ENCODE peak calls at places on chromosome 15, in eight cellular contexts. B, G, V, U, L, E, T and W are unnamed samples.

GRCh38 chr15:76342382-76343201 is 6.0 kb downstream of the ISL2 start:
- DNase-seq in L (no peak), E (no peak), G (no peak), B (no peak), T (peak; percentile 63), V (peak; percentile 26), U (no peak), W (no peak)

GRCh38 chr15:69493406-69493805 is 40.8 kb downstream of the RPLP1 start:
- DNase-seq in T (no peak), E (no peak), V (no peak), L (no peak), G (no peak), U (no peak), B (no peak), W (no peak)

GRCh38 chr15:72098076-72098475 is 19.9 kb downstream of the MYO9A start:
- DNase-seq in U (no peak), E (no peak), B (no peak), G (no peak), T (no peak), V (no peak), L (no peak), W (no peak)

GRCh38 chr15:81491414-81492101 is 117.5 kb upstream of the TMC3 start:
- DNase-seq in B (no peak), U (no peak), V (no peak), L (no peak), T (no peak), G (no peak), E (no peak), W (no peak)

GRCh38 chr15:43230640-43231115 is 9.9 kb upstream of the EPB42 start:
- DNase-seq in B (no peak), L (no peak), T (no peak), G (no peak), E (no peak), V (no peak), U (no peak), W (no peak)

GRCh38 chr15:54618120-54618519 is 578.6 kb downstream of the RSL24D1 start:
- DNase-seq in L (no peak), G (no peak), U (no peak), T (no peak), E (no peak), B (no peak), V (no peak), W (no peak)

GRCh38 chr15:77702211-77702957 is 69.7 kb upstream of the LINGO1 start:
- DNase-seq in U (no peak), E (peak; percentile 19), B (no peak), G (no peak), L (peak; percentile 65), V (no peak), T (no peak), W (peak; percentile 48)

GRCh38 chr15:70578196-70578595 is 185.2 kb downstream of the UACA start:
- DNase-seq in V (no peak), B (no peak), G (no peak), U (no peak), E (no peak), T (no peak), L (no peak), W (no peak)

GRCh38 chr15:24269166-24269571 is 406.4 kb upstream of the NPAP1 start:
- DNase-seq in G (no peak), E (peak; percentile 5), L (no peak), T (no peak), U (no peak), V (no peak), B (peak; percentile 1), W (no peak)

GRCh38 chr15:35753486-35753885 is 207.5 kb upstream of the DPH6 start:
- DNase-seq in G (no peak), T (no peak), E (peak; percentile 13), L (no peak), B (peak; percentile 56), V (no peak), U (no peak), W (no peak)

GRCh38 chr15:84734794-84735479 is 13.5 kb upstream of the ZNF592 start:
- DNase-seq in U (peak; percentile 44), T (peak; percentile 97), L (no peak), E (peak; percentile 80), B (peak; percentile 61), G (peak; percentile 40), V (peak; percentile 77), W (peak; percentile 65)

GRCh38 chr15:69994429-69995201 is 103.1 kb downstream of the TLE3 start:
- DNase-seq in B (no peak), E (no peak), U (no peak), T (no peak), L (no peak), V (peak; percentile 72), G (no peak), W (no peak)

GRCh38 chr15:32825219-32825618 is 107.4 kb downstream of the GREM1 start:
- DNase-seq in T (no peak), U (no peak), B (no peak), G (no peak), L (no peak), E (no peak), V (no peak), W (peak; percentile 45)

GRCh38 chr15:61653110-61653509 is 407.1 kb downstream of the VPS13C start:
- DNase-seq in G (no peak), B (no peak), L (no peak), V (no peak), T (no peak), U (no peak), E (no peak), W (no peak)

GRCh38 chr15:36594556-36595090 is 15.2 kb downstream of the CDIN1 start:
- DNase-seq in E (no peak), U (no peak), T (no peak), V (no peak), B (no peak), G (no peak), L (no peak), W (no peak)

GRCh38 chr15:92151741-92152140 is 241.9 kb upstream of the ST8SIA2 start:
- DNase-seq in G (no peak), V (no peak), B (no peak), U (no peak), L (no peak), E (no peak), T (no peak), W (no peak)

GRCh38 chr15:83275412-83275811 is 9.1 kb downstream of the BNC1 start:
- DNase-seq in G (no peak), L (no peak), B (no peak), V (no peak), E (no peak), T (no peak), U (no peak), W (peak; percentile 45)

GRCh38 chr15:64877435-64877834 is 34.3 kb upstream of the ANKDD1A start:
- DNase-seq in U (no peak), T (peak; percentile 15), B (peak; percentile 75), V (no peak), L (no peak), G (no peak), E (no peak), W (no peak)

GRCh38 chr15:48981941-48982340 is 18.2 kb upstream of the SHC4 start:
- DNase-seq in V (no peak), B (no peak), L (no peak), U (no peak), G (no peak), T (no peak), E (peak; percentile 12), W (peak; percentile 29)

GRCh38 chr15:72306211-72306785 is 13.7 kb downstream of the CELF6 start:
- DNase-seq in V (no peak), G (no peak), U (no peak), T (no peak), L (peak; percentile 33), E (peak; percentile 45), B (peak; percentile 15), W (peak; percentile 25)

GRCh38 chr15:55420171-55420871 is 12.0 kb downstream of the PIERCE2 start:
- DNase-seq in B (no peak), V (no peak), U (no peak), G (no peak), T (no peak), L (no peak), E (no peak), W (no peak)

GRCh38 chr15:61755461-61755860 is 304.8 kb downstream of the VPS13C start:
- DNase-seq in T (no peak), G (no peak), V (no peak), L (no peak), U (no peak), E (no peak), B (no peak), W (peak; percentile 16)

GRCh38 chr15:24766511-24767133 is 91.0 kb downstream of the NPAP1 start:
- DNase-seq in G (no peak), L (no peak), E (no peak), T (no peak), B (no peak), U (no peak), V (no peak), W (no peak)

GRCh38 chr15:80179025-80179759 is 26.4 kb downstream of the FAH start:
- DNase-seq in L (peak; percentile 92), U (no peak), G (no peak), B (no peak), E (peak; percentile 96), T (no peak), V (no peak), W (peak; percentile 86)

GRCh38 chr15:58171476-58172061 is 33.4 kb downstream of the AQP9 start:
- DNase-seq in L (no peak), E (no peak), V (no peak), T (no peak), U (no peak), B (no peak), G (no peak), W (no peak)

GRCh38 chr15:90306560-90306959 is 41.1 kb downstream of the NGRN start:
- DNase-seq in T (no peak), V (no peak), U (no peak), L (no peak), E (no peak), B (no peak), G (no peak), W (no peak)

GRCh38 chr15:83850015-83850414 is 196.1 kb downstream of the ADAMTSL3 start:
- DNase-seq in G (no peak), T (no peak), U (no peak), L (no peak), B (no peak), E (no peak), V (no peak), W (no peak)

GRCh38 chr15:82986442-82986780 is 401 bp downstream of the RAMAC start:
- DNase-seq in B (no peak), G (no peak), U (no peak), E (peak; percentile 20), T (no peak), V (peak; percentile 53), L (no peak), W (no peak)

GRCh38 chr15:101054991-101055390 is 135.8 kb downstream of the LRRK1 start:
- DNase-seq in E (no peak), G (no peak), U (no peak), B (no peak), V (no peak), L (no peak), T (no peak), W (no peak)

GRCh38 chr15:71790081-71790480 is 20.3 kb upstream of the NR2E3 start:
- DNase-seq in L (peak; percentile 81), U (no peak), T (no peak), B (no peak), E (peak; percentile 82), V (no peak), G (no peak), W (no peak)

GRCh38 chr15:49644364-49644794 is 23.5 kb downstream of the DTWD1 start:
- DNase-seq in T (no peak), U (no peak), B (no peak), G (no peak), V (no peak), L (no peak), E (no peak), W (no peak)